ENCODE peak calls at places on chromosomes 3 and 15, in six cellular contexts. H is NCI-H774, A is T1000, P is activated T-helper 1 cell treated with Interleukin-2 at 50 U/mL for 16 hours, E is ovary, R is endothelial cell. L is an unnamed sample.

GRCh38 chr15:70017025-70017424 is 80.7 kb downstream of the TLE3 start:
- DNase-seq in H (no peak), A (no peak), P (no peak), E (no peak), R (no peak), L (no peak)

GRCh38 chr3:36060950-36061349 is 319.4 kb upstream of the STAC start:
- DNase-seq in H (no peak), A (no peak), P (no peak), E (no peak), R (no peak), L (no peak)

GRCh38 chr3:177441813-177442646 is 244.7 kb upstream of the TBL1XR1 start:
- DNase-seq in H (no peak), A (no peak), P (no peak), E (no peak), R (no peak), L (no peak)

GRCh38 chr3:119298565-119298941 is 4.4 kb downstream of the ARHGAP31 start:
- DNase-seq in H (no peak), A (no peak), P (no peak), E (no peak), R (no peak), L (no peak)

GRCh38 chr3:78647735-78648134 is 1120.1 kb downstream of the ROBO1 start:
- DNase-seq in H (no peak), A (no peak), P (no peak), E (no peak), R (no peak), L (no peak)

GRCh38 chr3:45983865-45984264 is 11.8 kb downstream of the FYCO1 start:
- DNase-seq in H (no peak), A (no peak), P (no peak), E (no peak), R (no peak), L (no peak)

GRCh38 chr3:99023590-99024192 is 122.2 kb upstream of the DCBLD2 start:
- DNase-seq in H (peak), A (no peak), P (no peak), E (no peak), R (peak), L (no peak)

GRCh38 chr15:31318429-31318828 is 8.2 kb upstream of the KLF13 start:
- DNase-seq in H (no peak), A (no peak), P (no peak), E (no peak), R (no peak), L (no peak)

GRCh38 chr3:127911421-127911931 is 3.6 kb upstream of the KBTBD12 start:
- DNase-seq in H (no peak), A (no peak), P (no peak), E (no peak), R (no peak), L (no peak)

GRCh38 chr3:58962816-58963215 is 87.0 kb downstream of the CFAP20DC start:
- DNase-seq in H (no peak), A (no peak), P (no peak), E (no peak), R (no peak), L (no peak)

GRCh38 chr3:11246663-11246970 is 25.6 kb upstream of the ATG7 start:
- DNase-seq in H (no peak), A (no peak), P (no peak), E (no peak), R (no peak), L (no peak)

GRCh38 chr3:72665701-72666443 is 182.4 kb downstream of the SHQ1 start:
- DNase-seq in H (no peak), A (no peak), P (peak), E (no peak), R (peak), L (no peak)

GRCh38 chr3:71905426-71905825 is 120.5 kb upstream of the PROK2 start:
- DNase-seq in H (no peak), A (no peak), P (no peak), E (no peak), R (no peak), L (no peak)

GRCh38 chr15:90165659-90166489 is 35.3 kb upstream of the SEMA4B start:
- DNase-seq in H (peak), A (peak), P (no peak), E (no peak), R (no peak), L (peak)

GRCh38 chr3:36488077-36488789 is 107.9 kb downstream of the STAC start:
- DNase-seq in H (no peak), A (no peak), P (no peak), E (no peak), R (no peak), L (no peak)

GRCh38 chr3:171967932-171968678 is 71.3 kb upstream of the FNDC3B start:
- DNase-seq in H (no peak), A (no peak), P (no peak), E (no peak), R (no peak), L (no peak)

GRCh38 chr15:68983821-68984517 is 30.5 kb upstream of the NOX5 start:
- DNase-seq in H (no peak), A (no peak), P (no peak), E (no peak), R (no peak), L (no peak)

GRCh38 chr3:184656991-184657669 is 54.7 kb downstream of the MAGEF1 start:
- DNase-seq in H (no peak), A (no peak), P (no peak), E (no peak), R (no peak), L (no peak)

GRCh38 chr15:38860253-38860652 is 295.6 kb upstream of the RASGRP1 start:
- DNase-seq in H (no peak), A (no peak), P (no peak), E (no peak), R (no peak), L (no peak)

GRCh38 chr3:123724306-123724705 is 139.5 kb upstream of the HACD2 start:
- DNase-seq in H (no peak), A (no peak), P (no peak), E (no peak), R (no peak), L (no peak)

GRCh38 chr3:14145670-14146380 is 21.0 kb downstream of the TMEM43 start:
- DNase-seq in H (no peak), A (no peak), P (no peak), E (no peak), R (no peak), L (peak)

GRCh38 chr3:10004960-10005564 is 18.4 kb upstream of the EMC3 start:
- DNase-seq in H (no peak), A (no peak), P (no peak), E (no peak), R (no peak), L (no peak)

GRCh38 chr15:97759363-97759762 is 201.1 kb upstream of the ARRDC4 start:
- DNase-seq in H (no peak), A (no peak), P (no peak), E (no peak), R (no peak), L (no peak)

GRCh38 chr3:9021610-9022009 is 58.3 kb upstream of the RAD18 start:
- DNase-seq in H (no peak), A (no peak), P (no peak), E (no peak), R (no peak), L (no peak)

L was measured in heart left ventricle.